ENCODE peak calls at places on chromosomes 16 and 17, in seven cellular contexts. T is neuronal stem cell, F is mesenchymal stem cell, Z is IMR-90, A is H9, U is H1, B is trophoblast cell. J is an unnamed sample.

GRCh38 chr17:34979650-34980352 is 511 bp upstream of the LIG3 start:
- DNase-seq in T (no peak), F (peak; percentile 18), Z (peak; percentile 22), A (no peak), U (no peak), B (no peak), J (peak; percentile 38)

GRCh38 chr17:77734371-77735050 is 224.0 kb upstream of the TNRC6C start:
- DNase-seq in T (no peak), F (peak; percentile 22), Z (peak; percentile 16), A (peak; percentile 83), U (no peak), B (no peak), J (peak; percentile 76)

GRCh38 chr16:66289051-66289680 is 77.3 kb upstream of the CDH5 start:
- DNase-seq in T (no peak), F (no peak), Z (no peak), A (peak; percentile 18), U (no peak), B (no peak), J (no peak)

GRCh38 chr17:58985265-58985810 is 121.3 kb downstream of the TRIM37 start:
- DNase-seq in T (no peak), F (no peak), Z (no peak), A (no peak), U (no peak), B (no peak), J (peak; percentile 26)

GRCh38 chr17:37744633-37744927 is 279 bp downstream of the HNF1B start:
- DNase-seq in T (no peak), F (no peak), Z (no peak), A (no peak), U (no peak), B (no peak), J (no peak)

GRCh38 chr16:52561910-52562741 is 15.2 kb upstream of the TOX3 start:
- DNase-seq in T (no peak), F (no peak), Z (no peak), A (no peak), U (no peak), B (no peak), J (no peak)

GRCh38 chr16:72066747-72067146 is 3.7 kb downstream of the HPR start:
- DNase-seq in T (peak; percentile 15), F (peak; percentile 44), Z (peak; percentile 64), A (no peak), U (no peak), B (no peak), J (peak; percentile 68)

GRCh38 chr16:9607512-9608230 is 516.2 kb downstream of the HAPSTR1 start:
- DNase-seq in T (no peak), F (no peak), Z (no peak), A (no peak), U (no peak), B (no peak), J (no peak)

GRCh38 chr17:51046527-51047384 is 73.9 kb downstream of the SPAG9 start:
- DNase-seq in T (peak; percentile 97), F (peak; percentile 90), Z (peak; percentile 87), A (peak; percentile 93), U (peak; percentile 53), B (no peak), J (peak; percentile 97)

GRCh38 chr16:74730049-74730683 is 29.5 kb upstream of the MLKL start:
- DNase-seq in T (no peak), F (no peak), Z (no peak), A (no peak), U (no peak), B (no peak), J (no peak)

GRCh38 chr16:9259914-9260608 is 168.6 kb downstream of the HAPSTR1 start:
- DNase-seq in T (no peak), F (no peak), Z (no peak), A (no peak), U (no peak), B (no peak), J (no peak)

GRCh38 chr16:35221482-35222185 is 1762.2 kb downstream of the TP53TG3F start:
- DNase-seq in T (no peak), F (no peak), Z (no peak), A (no peak), U (no peak), B (no peak), J (no peak)

GRCh38 chr17:6775871-6776405 is at the start of gene FBXO39:
- DNase-seq in T (peak; percentile 27), F (no peak), Z (no peak), A (peak; percentile 70), U (no peak), B (no peak), J (no peak)

GRCh38 chr17:59470624-59471297 is 94.6 kb upstream of the DHX40 start:
- DNase-seq in T (no peak), F (no peak), Z (no peak), A (no peak), U (no peak), B (no peak), J (no peak)

GRCh38 chr16:67284699-67285646 is 5.6 kb downstream of the PLEKHG4 start:
- DNase-seq in T (peak; percentile 20), F (peak; percentile 49), Z (peak; percentile 12), A (peak; percentile 91), U (peak; percentile 62), B (no peak), J (peak; percentile 85)

GRCh38 chr16:87153326-87153725 is 163.9 kb downstream of the C16orf95 start:
- DNase-seq in T (no peak), F (no peak), Z (no peak), A (no peak), U (no peak), B (no peak), J (no peak)
- H3K23ac ChIP-seq in T (no peak overlapping the region), F (no peak overlapping the region), Z (no peak overlapping the region), A (no peak overlapping the region), U (no peak overlapping the region), B (no peak overlapping the region), J (no peak overlapping the region)

DNA sequence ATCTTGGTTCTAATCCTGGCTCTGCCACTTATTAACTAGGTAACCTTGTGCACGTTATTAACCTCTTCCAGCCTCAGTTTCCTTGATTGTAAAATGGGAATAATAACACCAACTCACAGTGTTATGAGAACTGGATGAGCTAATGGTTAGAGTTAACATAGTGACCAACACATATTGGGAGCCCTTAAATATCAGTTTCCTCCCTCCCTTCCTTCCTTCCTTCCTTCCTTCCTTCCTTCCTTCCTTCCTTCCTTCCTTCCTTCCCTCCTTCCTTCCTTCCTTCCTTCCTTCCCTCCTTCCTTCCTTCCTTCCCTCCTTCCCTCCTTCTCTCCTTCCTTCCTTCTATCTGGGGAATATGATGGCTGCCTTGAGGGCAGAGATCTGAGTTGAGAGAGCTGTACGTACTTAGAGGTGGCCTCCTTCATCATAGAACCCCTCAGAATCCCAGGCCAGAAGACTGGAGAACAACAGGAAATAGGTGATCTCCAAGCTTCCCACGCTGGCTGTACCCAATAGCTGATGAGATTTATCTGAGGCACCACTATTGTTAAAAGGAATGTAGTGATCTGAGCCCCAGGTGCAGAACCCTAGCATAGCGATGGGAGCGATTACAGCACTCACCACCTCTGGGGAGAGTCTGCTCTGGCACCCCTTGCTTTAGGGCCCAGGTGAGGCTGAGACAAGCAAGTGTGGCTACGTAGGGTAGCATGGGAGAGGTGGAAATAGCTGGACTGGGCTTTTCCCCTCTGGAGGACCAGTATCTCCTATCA is 26.2 kb downstream of the CCR7 start:
- DNase-seq in T (no peak), F (no peak), Z (no peak), A (no peak), U (no peak), B (no peak), J (peak; percentile 67)
- H2AK5ac ChIP-seq in T (no peak overlapping the region), F (no peak overlapping the region), Z (peak overlapping the region; percentile 99), A (no peak overlapping the region), U (no peak overlapping the region), B (no peak overlapping the region), J (no peak overlapping the region)

DNA sequence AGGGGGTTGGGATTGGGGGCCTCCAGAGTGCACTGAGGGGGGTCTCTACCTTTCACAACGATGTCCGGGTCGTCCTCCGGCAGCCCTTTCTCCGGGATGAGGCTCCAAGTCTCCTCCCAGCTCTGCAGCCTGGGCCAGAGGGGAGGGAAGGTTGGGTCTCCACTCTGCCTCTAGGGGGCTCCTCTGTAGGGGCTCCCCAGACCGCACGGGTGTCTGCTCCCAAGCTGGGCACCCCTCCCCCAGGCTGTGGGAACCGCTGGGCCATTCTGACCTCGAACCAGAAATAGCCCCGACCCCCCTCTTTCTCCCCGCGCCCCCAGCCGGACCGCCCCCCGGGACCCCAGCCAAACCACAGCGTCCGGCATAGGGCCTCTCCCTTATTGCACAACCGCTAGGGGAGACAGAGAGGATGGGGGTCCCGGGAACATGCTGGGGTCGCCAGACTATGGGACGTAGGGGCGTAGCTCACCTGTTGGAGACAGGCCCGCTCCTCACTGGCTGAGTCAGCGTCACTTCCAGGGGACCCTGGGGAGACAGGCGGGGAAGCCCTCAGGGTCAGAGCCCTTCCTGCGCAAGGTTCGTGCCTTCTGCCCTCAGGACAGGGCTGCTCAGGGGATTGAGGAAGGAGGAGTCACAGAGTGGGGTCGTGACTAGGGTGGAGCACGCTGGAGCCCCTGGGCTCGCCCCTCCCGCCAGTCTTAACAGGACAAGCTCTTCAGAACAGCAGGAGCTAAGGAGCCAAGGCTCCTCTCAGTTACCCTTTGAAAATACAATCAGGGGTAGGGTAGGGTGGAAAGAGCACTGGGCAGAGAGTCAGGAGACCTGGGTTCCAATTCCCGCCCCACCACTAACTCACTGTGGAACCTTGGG is 2.7 kb downstream of the PLEKHH3 start:
- DNase-seq in T (no peak), F (peak; percentile 83), Z (peak; percentile 50), A (peak; percentile 89), U (no peak), B (no peak), J (peak; percentile 77)
- H3K9ac ChIP-seq in T (peak overlapping the region; percentile 16), F (peak overlapping the region; percentile 60), Z (no peak overlapping the region), A (no peak overlapping the region), U (no peak overlapping the region), B (no peak overlapping the region), J (peak overlapping the region; percentile 30)

GRCh38 chr16:79969458-79969857 is 368.9 kb upstream of the MAF start:
- DNase-seq in T (no peak), F (no peak), Z (no peak), A (no peak), U (no peak), B (no peak), J (no peak)

GRCh38 chr16:79970091-79970490 is 369.6 kb upstream of the MAF start:
- DNase-seq in T (no peak), F (no peak), Z (no peak), A (no peak), U (no peak), B (no peak), J (no peak)

GRCh38 chr16:79971237-79971572 is 370.7 kb upstream of the MAF start:
- DNase-seq in T (no peak), F (no peak), Z (no peak), A (no peak), U (no peak), B (no peak), J (no peak)

GRCh38 chr16:79972053-79972704 is 371.6 kb upstream of the MAF start:
- DNase-seq in T (no peak), F (no peak), Z (no peak), A (no peak), U (no peak), B (no peak), J (no peak)

GRCh38 chr16:79970551-79971236 is 370.2 kb upstream of the MAF start:
- DNase-seq in T (no peak), F (peak; percentile 8), Z (no peak), A (no peak), U (no peak), B (no peak), J (peak; percentile 77)
- H3K23ac ChIP-seq in T (no peak overlapping the region), F (no peak overlapping the region), Z (no peak overlapping the region), A (no peak overlapping the region), U (no peak overlapping the region), B (no peak overlapping the region), J (no peak overlapping the region)

GRCh38 chr16:10836174-10836853 is 17.7 kb upstream of the TVP23A start:
- DNase-seq in T (no peak), F (no peak), Z (no peak), A (no peak), U (no peak), B (no peak), J (no peak)
- H2AK5ac ChIP-seq in T (no peak overlapping the region), F (no peak overlapping the region), Z (no peak overlapping the region), A (no peak overlapping the region), U (no peak overlapping the region), B (no peak overlapping the region), J (no peak overlapping the region)

GRCh38 chr17:30380106-30380420 is 1.3 kb downstream of the CPD start:
- DNase-seq in T (no peak), F (peak; percentile 22), Z (peak; percentile 43), A (no peak), U (no peak), B (no peak), J (no peak)
- H3K9ac ChIP-seq in T (no peak overlapping the region), F (peak overlapping the region; percentile 86), Z (peak overlapping the region; percentile 89), A (peak overlapping the region; percentile 25), U (no peak overlapping the region), B (no peak overlapping the region), J (peak overlapping the region; percentile 83)

J was measured in mesendoderm.